ENCODE peak calls at places on chromosomes 6 and 20, in four cellular contexts. J is left ventricle myocardium inferior, C is IMR-90, M is psoas muscle. E is an unnamed sample. For H3K4me1, the result is how much of the 10 kb centered on the place peaks cover.

GRCh38 chr6:37019065-37019450 is 13.6 kb downstream of the FGD2 start:
- DNase-seq in J (no peak), C (no peak), M (no peak), E (no peak)

GRCh38 chr6:17820055-17820454 is 113.3 kb upstream of the NUP153 start:
- DNase-seq in J (no peak), C (peak), M (no peak), E (no peak)

GRCh38 chr6:1787894-1788293 is 178.2 kb downstream of the FOXC1 start:
- DNase-seq in J (no peak), C (peak), M (no peak), E (no peak)

GRCh38 chr6:169854813-169855212 is 103.4 kb downstream of the ERMARD start:
- DNase-seq in J (no peak), C (no peak), M (no peak), E (no peak)

GRCh38 chr6:106963544-106963943 is 11.0 kb downstream of the CD24 start:
- DNase-seq in J (no peak), C (no peak), M (no peak), E (no peak)

GRCh38 chr6:52135217-52135616 is 47.8 kb upstream of the PKHD1 start:
- DNase-seq in J (no peak), C (no peak), M (no peak), E (no peak)

GRCh38 chr6:44356432-44356950 is 14.0 kb downstream of the SPATS1 start:
- DNase-seq in J (no peak), C (no peak), M (no peak), E (no peak)

GRCh38 chr6:157861814-157862213 is 38.8 kb downstream of the SNX9 start:
- DNase-seq in J (no peak), C (peak), M (no peak), E (no peak)

GRCh38 chr6:121951077-121951476 is 448.4 kb upstream of the HSF2 start:
- DNase-seq in J (no peak), C (no peak), M (no peak), E (no peak)

GRCh38 chr6:8180327-8181161 is 78.2 kb upstream of the EEF1E1 start:
- DNase-seq in J (no peak), C (peak), M (no peak), E (no peak)

GRCh38 chr20:45354423-45355208 is 6.4 kb upstream of the SDC4 start:
- DNase-seq in J (no peak), C (peak), M (no peak), E (no peak)

GRCh38 chr20:21719592-21720214 is 14.2 kb downstream of the PAX1 start:
- DNase-seq in J (no peak), C (peak), M (no peak), E (no peak)

GRCh38 chr6:20511858-20512257 is 22.4 kb upstream of the CDKAL1 start:
- DNase-seq in J (no peak), C (no peak), M (no peak), E (no peak)

GRCh38 chr6:157535354-157536217 is 154.6 kb downstream of the ZDHHC14 start:
- DNase-seq in J (no peak), C (peak), M (no peak), E (no peak)

GRCh38 chr6:170113141-170113540 is 177.7 kb downstream of the DLL1 start:
- DNase-seq in J (no peak), C (no peak), M (no peak), E (no peak)

GRCh38 chr20:38658879-38659612 is 57.4 kb downstream of the ARHGAP40 start:
- DNase-seq in J (no peak), C (no peak), M (no peak), E (no peak)

GRCh38 chr6:35895560-35895959 is 25.3 kb downstream of the SRPK1 start:
- DNase-seq in J (no peak), C (peak), M (no peak), E (no peak)

GRCh38 chr6:137423444-137424168 is 70.6 kb downstream of the OLIG3 start:
- DNase-seq in J (no peak), C (no peak), M (no peak), E (no peak)

GRCh38 chr6:119079288-119079809 is 885 bp upstream of the FAM184A start:
- DNase-seq in J (no peak), C (peak), M (no peak), E (no peak)

GRCh38 chr6:155103816-155104366 is 108.8 kb downstream of the TIAM2 start:
- DNase-seq in J (no peak), C (no peak), M (no peak), E (no peak)

GRCh38 chr20:23391707-23392310 is 29.5 kb downstream of the NAPB start:
- DNase-seq in J (no peak), C (no peak), M (no peak), E (no peak)

GRCh38 chr6:132816665-132817064 is 2.3 kb downstream of the RPS12 start:
- DNase-seq in J (no peak), C (no peak), M (no peak), E (no peak)

GRCh38 chr6:113160716-113161115 is 696.4 kb upstream of the MARCKS start:
- DNase-seq in J (no peak), C (no peak), M (no peak), E (no peak)

GRCh38 chr20:62350098-62350628 is 16.9 kb downstream of the LAMA5 start:
- DNase-seq in J (no peak), C (no peak), M (peak), E (peak)

GRCh38 chr6:14029605-14030004 is 88.0 kb upstream of the CD83 start:
- DNase-seq in J (no peak), C (no peak), M (no peak), E (no peak)

GRCh38 chr6:30981942-30982772 is 1.4 kb upstream of the MUC21 start:
- DNase-seq in J (no peak), C (peak), M (no peak), E (no peak)

GRCh38 chr6:147216915-147217314 is 12.7 kb downstream of the STXBP5 start:
- DNase-seq in J (no peak), C (no peak), M (no peak), E (no peak)

GRCh38 chr6:38110407-38111025 is 291.0 kb downstream of the ZFAND3 start:
- DNase-seq in J (no peak), C (no peak), M (peak), E (no peak)

GRCh38 chr6:71482742-71483141 is 194.1 kb downstream of the OGFRL1 start:
- DNase-seq in J (no peak), C (no peak), M (no peak), E (no peak)

GRCh38 chr6:150813993-150814359 is 51.5 kb upstream of the MTHFD1L start:
- DNase-seq in J (no peak), C (peak), M (no peak), E (no peak)

GRCh38 chr6:43313813-43314212 is 5.2 kb upstream of the CRIP3 start:
- DNase-seq in J (no peak), C (no peak), M (no peak), E (no peak)

GRCh38 chr20:53181866-53182376 is 209.8 kb downstream of the TSHZ2 start:
- DNase-seq in J (no peak), C (no peak), M (no peak), E (no peak)

GRCh38 chr6:111530218-111530617 is 47.2 kb upstream of the REV3L start:
- DNase-seq in J (no peak), C (no peak), M (no peak), E (no peak)

GRCh38 chr6:7921582-7922199 is 11.1 kb upstream of the TXNDC5 start:
- DNase-seq in J (no peak), C (no peak), M (no peak), E (no peak)

GRCh38 chr20:10218536-10219451 is at the start of gene SNAP25:
- DNase-seq in J (no peak), C (peak), M (no peak), E (no peak)

GRCh38 chr6:133895573-133896343 is 6.8 kb downstream of the TCF21 start:
- DNase-seq in J (peak), C (no peak), M (peak), E (no peak)

GRCh38 chr6:30914076-30914853 is at the start of gene VARS2:
- DNase-seq in J (peak), C (peak), M (peak), E (peak)

GRCh38 chr20:38184098-38184497 is 19.0 kb upstream of the TGM2 start:
- DNase-seq in J (no peak), C (no peak), M (no peak), E (no peak)

GRCh38 chr20:17963114-17963897 is 5.3 kb downstream of the SNX5 start:
- DNase-seq in J (no peak), C (no peak), M (no peak), E (no peak)

GRCh38 chr20:17964073-17964472 is 4.5 kb downstream of the SNX5 start:
- DNase-seq in J (no peak), C (no peak), M (no peak), E (no peak)

GRCh38 chr20:17959257-17959627 is 9.4 kb downstream of the SNX5 start:
- DNase-seq in J (no peak), C (no peak), M (no peak), E (no peak)

GRCh38 chr20:17960927-17961599 is 7.5 kb downstream of the SNX5 start:
- DNase-seq in J (peak), C (peak), M (no peak), E (no peak)

DNA sequence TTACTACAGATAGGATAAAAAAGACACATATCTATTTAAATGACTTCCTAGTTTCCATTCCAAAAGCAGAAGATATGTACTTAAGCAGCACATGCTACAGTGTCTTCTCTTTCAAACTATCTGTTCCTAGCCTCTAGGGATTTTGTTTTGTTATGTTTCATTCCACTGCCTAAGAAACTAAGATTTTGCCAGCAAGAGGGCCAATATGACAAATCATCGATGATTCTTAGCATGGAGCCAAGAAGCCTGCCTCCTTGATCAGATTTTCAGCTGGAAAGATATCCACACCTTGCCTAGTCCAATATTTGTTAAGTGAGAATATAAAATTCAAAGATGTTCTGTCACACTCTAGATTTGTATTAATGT is 7.0 kb downstream of the SNX5 start:
- DNase-seq in J (no peak), C (peak), M (no peak), E (no peak)
- H3K4me1 ChIP-seq in J (half or more), C (under half), M (half or more), E (half or more)

GRCh38 chr6:149337330-149337729 is 19.8 kb downstream of the TAB2 start:
- DNase-seq in J (no peak), C (peak), M (no peak), E (no peak)
- H3K4me1 ChIP-seq in J (half or more), C (under half), M (half or more), E (half or more)

GRCh38 chr6:135044639-135045038 is 10.0 kb downstream of the HBS1L start:
- DNase-seq in J (no peak), C (no peak), M (no peak), E (no peak)
- H3K4me1 ChIP-seq in J (under half), C (under half), M (under half), E (under half)

GRCh38 chr20:25355866-25356265 is 34.8 kb downstream of the ABHD12 start:
- DNase-seq in J (no peak), C (no peak), M (no peak), E (no peak)
- H3K4me1 ChIP-seq in J (under half), C (under half), M (under half), E (under half)